ENCODE peak calls at places on chromosomes 12 and 14, in ten cellular contexts. W, A, T, N, L, E, J, R, X and U are unnamed samples.

GRCh38 chr14:80475074-80475473 is 263.8 kb upstream of the DIO2 start:
- DNase-seq in W (no peak), A (no peak), T (no peak), N (peak), L (no peak), E (no peak), J (no peak), R (no peak), X (no peak), U (no peak)

GRCh38 chr12:56634242-56634836 is 4.2 kb upstream of the BAZ2A start:
- DNase-seq in W (no peak), A (peak), T (peak), N (peak), L (peak), E (peak), J (peak), R (peak), X (peak), U (no peak)

GRCh38 chr12:57590892-57591566 is at the start of gene PIP4K2C:
- DNase-seq in W (peak), A (peak), T (peak), N (peak), L (peak), E (peak), J (peak), R (peak), X (peak), U (no peak)

GRCh38 chr14:76450476-76450875 is 74.5 kb downstream of the ESRRB start:
- DNase-seq in W (no peak), A (no peak), T (no peak), N (no peak), L (no peak), E (no peak), J (no peak), R (no peak), X (no peak), U (no peak)

GRCh38 chr14:22276913-22277816 is 311.9 kb downstream of the DAD1 start:
- DNase-seq in W (no peak), A (no peak), T (peak), N (peak), L (no peak), E (peak), J (no peak), R (no peak), X (no peak), U (no peak)

GRCh38 chr14:73293782-73294781 is 56.8 kb downstream of the PAPLN start:
- DNase-seq in W (no peak), A (no peak), T (no peak), N (no peak), L (no peak), E (no peak), J (no peak), R (no peak), X (no peak), U (no peak)

GRCh38 chr12:89492883-89493282 is 31.7 kb downstream of the GALNT4 start:
- DNase-seq in W (no peak), A (no peak), T (no peak), N (no peak), L (no peak), E (no peak), J (no peak), R (no peak), X (no peak), U (no peak)

GRCh38 chr12:117069126-117069788 is 30.0 kb downstream of the TESC start:
- DNase-seq in W (no peak), A (no peak), T (no peak), N (no peak), L (no peak), E (no peak), J (no peak), R (no peak), X (no peak), U (no peak)

GRCh38 chr12:101829639-101830390 is 944 bp downstream of the GNPTAB start:
- DNase-seq in W (no peak), A (peak), T (peak), N (peak), L (peak), E (no peak), J (no peak), R (no peak), X (no peak), U (no peak)

GRCh38 chr12:76202621-76203020 is 118.1 kb upstream of the NAP1L1 start:
- DNase-seq in W (no peak), A (no peak), T (no peak), N (no peak), L (no peak), E (no peak), J (no peak), R (no peak), X (no peak), U (no peak)

GRCh38 chr12:53211476-53212381 is 4.7 kb upstream of the ITGB7 start:
- DNase-seq in W (peak), A (no peak), T (no peak), N (no peak), L (no peak), E (peak), J (no peak), R (no peak), X (no peak), U (no peak)

GRCh38 chr12:106417926-106418910 is 60.7 kb downstream of the POLR3B start:
- DNase-seq in W (no peak), A (no peak), T (no peak), N (peak), L (no peak), E (no peak), J (peak), R (no peak), X (peak), U (peak)

GRCh38 chr12:92796650-92797049 is 93.9 kb downstream of the PLEKHG7 start:
- DNase-seq in W (no peak), A (no peak), T (no peak), N (no peak), L (no peak), E (no peak), J (no peak), R (no peak), X (no peak), U (no peak)

GRCh38 chr14:105058521-105059034 is 6.7 kb downstream of the GPR132 start:
- DNase-seq in W (no peak), A (no peak), T (no peak), N (no peak), L (no peak), E (no peak), J (no peak), R (no peak), X (no peak), U (no peak)

GRCh38 chr12:49967042-49967776 is 5.5 kb downstream of the AQP5 start:
- DNase-seq in W (peak), A (peak), T (peak), N (peak), L (peak), E (peak), J (peak), R (peak), X (peak), U (peak)

GRCh38 chr14:80585506-80585835 is 356.1 kb downstream of the CEP128 start:
- DNase-seq in W (no peak), A (no peak), T (no peak), N (peak), L (no peak), E (no peak), J (no peak), R (no peak), X (no peak), U (peak)

GRCh38 chr14:54877015-54877702 is 25.5 kb downstream of the GCH1 start:
- DNase-seq in W (no peak), A (no peak), T (peak), N (peak), L (no peak), E (no peak), J (no peak), R (no peak), X (no peak), U (no peak)

GRCh38 chr12:26891704-26892103 is 46.1 kb downstream of the INTS13 start:
- DNase-seq in W (no peak), A (no peak), T (no peak), N (no peak), L (no peak), E (no peak), J (no peak), R (no peak), X (no peak), U (no peak)

GRCh38 chr12:76719171-76719631 is 44.7 kb upstream of the ZDHHC17 start:
- DNase-seq in W (no peak), A (no peak), T (no peak), N (peak), L (no peak), E (peak), J (no peak), R (no peak), X (no peak), U (no peak)

GRCh38 chr14:64705406-64706118 is 1.3 kb downstream of the PLEKHG3 start:
- DNase-seq in W (peak), A (peak), T (no peak), N (no peak), L (no peak), E (no peak), J (no peak), R (no peak), X (peak), U (no peak)

GRCh38 chr14:67620217-67620789 is 583 bp downstream of the ARG2 start:
- DNase-seq in W (peak), A (peak), T (peak), N (peak), L (no peak), E (peak), J (peak), R (peak), X (peak), U (no peak)

GRCh38 chr12:93427779-93428564 is 13.8 kb downstream of the UBE2N start:
- DNase-seq in W (no peak), A (no peak), T (no peak), N (peak), L (no peak), E (no peak), J (no peak), R (no peak), X (no peak), U (no peak)

GRCh38 chr12:6563448-6564050 is 4.5 kb downstream of the NOP2 start:
- DNase-seq in W (peak), A (peak), T (peak), N (peak), L (peak), E (peak), J (peak), R (peak), X (no peak), U (no peak)

GRCh38 chr14:100789460-100790417 is 36.2 kb upstream of the MEG3 start:
- DNase-seq in W (no peak), A (no peak), T (no peak), N (no peak), L (no peak), E (no peak), J (no peak), R (no peak), X (no peak), U (no peak)

GRCh38 chr14:24924544-24924943 is 125.4 kb downstream of the STXBP6 start:
- DNase-seq in W (no peak), A (no peak), T (no peak), N (no peak), L (no peak), E (no peak), J (no peak), R (no peak), X (no peak), U (no peak)

GRCh38 chr14:24915958-24916595 is 133.9 kb downstream of the STXBP6 start:
- DNase-seq in W (no peak), A (no peak), T (no peak), N (no peak), L (no peak), E (no peak), J (no peak), R (no peak), X (no peak), U (no peak)

GRCh38 chr14:24918822-24919221 is 131.1 kb downstream of the STXBP6 start:
- DNase-seq in W (no peak), A (no peak), T (no peak), N (no peak), L (no peak), E (no peak), J (no peak), R (no peak), X (no peak), U (no peak)

GRCh38 chr14:24920265-24921080 is 129.5 kb downstream of the STXBP6 start:
- DNase-seq in W (no peak), A (no peak), T (no peak), N (no peak), L (no peak), E (no peak), J (no peak), R (no peak), X (no peak), U (no peak)

GRCh38 chr14:24921903-24922302 is 128.0 kb downstream of the STXBP6 start:
- DNase-seq in W (no peak), A (no peak), T (no peak), N (peak), L (no peak), E (no peak), J (no peak), R (no peak), X (no peak), U (peak)
- H3K4me3 ChIP-seq in W (no peak), A (no peak), T (no peak), N (no peak), L (no peak), E (no peak), J (no peak), R (no peak), X (no peak), U (no peak)

GRCh38 chr14:97634786-97635185 is 837.6 kb downstream of the VRK1 start:
- DNase-seq in W (no peak), A (no peak), T (no peak), N (no peak), L (no peak), E (peak), J (no peak), R (no peak), X (no peak), U (no peak)
- H3K4me3 ChIP-seq in W (no peak), A (no peak), T (no peak), N (no peak), L (no peak), E (no peak), J (no peak), R (no peak), X (no peak), U (no peak)

GRCh38 chr14:71985538-71986234 is 53.5 kb downstream of the RGS6 start:
- DNase-seq in W (no peak), A (no peak), T (no peak), N (peak), L (no peak), E (no peak), J (no peak), R (no peak), X (no peak), U (peak)
- H3K4me3 ChIP-seq in W (no peak), A (no peak), T (no peak), N (no peak), L (no peak), E (no peak), J (no peak), R (no peak), X (no peak), U (no peak)

DNA sequence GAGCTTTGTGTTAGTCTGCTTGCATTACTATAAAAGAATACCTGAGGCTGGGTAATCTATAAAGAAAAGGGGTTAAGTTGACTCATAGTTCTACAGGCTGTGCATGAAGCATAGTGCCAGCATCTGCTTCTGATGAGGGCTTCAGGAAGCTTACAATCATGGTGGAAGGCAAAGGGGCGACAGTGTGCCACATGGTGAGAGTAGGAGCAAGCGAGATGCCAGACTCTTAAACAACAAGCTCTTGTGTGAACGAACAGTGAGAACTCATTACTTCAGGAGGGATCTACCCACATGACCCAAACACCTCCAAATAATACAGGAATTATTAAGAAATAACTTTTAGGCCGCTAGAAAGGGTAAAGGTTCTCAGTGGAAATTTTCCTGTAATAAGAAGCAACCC is 28.1 kb downstream of the APOBEC1 start:
- DNase-seq in W (no peak), A (no peak), T (no peak), N (no peak), L (no peak), E (no peak), J (no peak), R (no peak), X (no peak), U (no peak)
- H3K4me3 ChIP-seq in W (no peak), A (no peak), T (no peak), N (no peak), L (peak), E (peak), J (no peak), R (no peak), X (no peak), U (no peak)

DNA sequence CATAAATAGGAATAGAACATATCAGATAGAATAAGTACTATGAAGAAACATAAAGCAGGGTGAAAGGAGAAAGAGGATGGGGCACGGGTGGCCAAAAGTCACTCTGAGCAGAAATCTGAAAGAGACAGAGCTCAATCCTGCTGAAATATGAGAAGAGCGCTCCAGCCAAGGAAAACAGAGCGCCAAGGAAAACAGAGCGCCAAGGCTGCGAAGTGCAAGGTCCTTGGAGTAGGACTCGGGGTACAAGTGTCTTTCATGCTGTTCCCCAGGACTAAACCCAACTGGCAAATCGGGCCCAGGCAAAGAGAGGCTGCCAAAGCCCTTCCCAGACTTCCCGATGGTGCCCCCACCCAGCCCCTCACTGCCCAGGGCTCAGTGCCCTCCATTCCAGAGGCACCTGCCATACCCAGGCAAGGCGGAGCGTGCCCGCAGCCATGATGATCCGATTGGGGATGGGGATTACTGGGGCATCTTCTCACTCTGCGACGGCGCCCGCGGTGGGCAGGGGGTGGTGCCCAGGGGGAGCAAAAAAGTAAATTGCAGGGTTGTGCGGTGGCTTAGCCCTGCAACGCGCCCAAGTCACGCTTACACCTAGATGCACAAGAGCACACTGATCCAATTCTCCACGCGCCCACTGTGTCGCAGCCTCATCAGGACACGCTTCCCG is 1.7 kb downstream of the LTBP2 start:
- DNase-seq in W (no peak), A (no peak), T (peak), N (no peak), L (no peak), E (no peak), J (no peak), R (no peak), X (no peak), U (no peak)
- H3K4me3 ChIP-seq in W (no peak), A (no peak), T (peak), N (peak), L (no peak), E (peak), J (no peak), R (no peak), X (no peak), U (peak)

GRCh38 chr14:106872619-106873446 is 1346.5 kb downstream of the TMEM121 start:
- DNase-seq in W (peak), A (peak), T (no peak), N (no peak), L (peak), E (peak), J (peak), R (peak), X (peak), U (peak)
- H3K4me3 ChIP-seq in W (no peak), A (no peak), T (no peak), N (no peak), L (peak), E (no peak), J (no peak), R (no peak), X (no peak), U (no peak)

DNA sequence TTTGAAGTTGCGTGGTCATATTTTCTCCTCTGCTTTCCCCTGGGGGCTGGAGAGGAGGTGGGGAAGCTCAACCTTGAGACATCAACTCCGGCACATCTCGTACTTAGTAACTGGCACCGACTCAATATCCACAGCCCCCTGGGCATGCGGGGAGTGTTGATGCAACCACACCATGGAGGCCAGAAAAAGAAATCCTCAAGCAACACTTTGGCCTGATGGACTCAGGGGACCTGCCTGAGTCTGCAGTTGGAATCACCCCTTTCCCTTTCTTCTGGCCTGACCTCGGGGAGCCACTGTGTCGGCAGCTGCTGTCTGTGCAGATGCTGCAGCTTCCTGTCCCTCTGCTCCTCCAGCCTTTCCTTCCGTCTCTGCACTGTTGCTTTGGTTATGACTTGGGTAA is 11.4 kb upstream of the AACS start:
- DNase-seq in W (no peak), A (no peak), T (no peak), N (peak), L (no peak), E (no peak), J (no peak), R (no peak), X (peak), U (no peak)
- H3K4me3 ChIP-seq in W (no peak), A (no peak), T (no peak), N (no peak), L (no peak), E (no peak), J (no peak), R (no peak), X (no peak), U (no peak)

GRCh38 chr14:28058012-28058296 is 708.6 kb upstream of the FOXG1 start:
- DNase-seq in W (no peak), A (no peak), T (no peak), N (no peak), L (no peak), E (no peak), J (no peak), R (no peak), X (no peak), U (no peak)
- H3K4me3 ChIP-seq in W (no peak), A (no peak), T (no peak), N (no peak), L (peak), E (no peak), J (no peak), R (no peak), X (no peak), U (no peak)